ENCODE peak calls at places on chromosomes 11 and 22, in ten cellular contexts. One of them, this sample, is unnamed. For H3K4me1, the result is how much of the 10 kb centered on the place peaks cover.

GRCh38 chr11:119258180-119258579 is 52.0 kb downstream of the CBL start:
- DNase-seq in HepG2: no peak
- DNase-seq in GM23338: peak
- DNase-seq in GM23248: no peak
- DNase-seq in mammary epithelial cell: no peak
- DNase-seq in H9: no peak
- DNase-seq in Panc1: no peak
- DNase-seq in mesenchymal stem cell: no peak
- DNase-seq in A549: no peak
- DNase-seq in small intestine: no peak
- DNase-seq in this sample: no peak

GRCh38 chr11:116360542-116360941 is 412.2 kb downstream of the BUD13 start:
- DNase-seq in HepG2: no peak
- DNase-seq in GM23338: no peak
- DNase-seq in GM23248: no peak
- DNase-seq in mammary epithelial cell: no peak
- DNase-seq in H9: no peak
- DNase-seq in Panc1: no peak
- DNase-seq in mesenchymal stem cell: no peak
- DNase-seq in A549: no peak
- DNase-seq in small intestine: no peak
- DNase-seq in this sample: no peak

GRCh38 chr11:28697920-28698827 is 590.0 kb downstream of the METTL15 start:
- DNase-seq in HepG2: peak
- DNase-seq in GM23338: peak
- DNase-seq in GM23248: peak
- DNase-seq in mammary epithelial cell: peak
- DNase-seq in H9: peak
- DNase-seq in Panc1: no peak
- DNase-seq in mesenchymal stem cell: peak
- DNase-seq in A549: peak
- DNase-seq in small intestine: peak
- DNase-seq in this sample: no peak

GRCh38 chr11:69311767-69312385 is 17.9 kb downstream of the MYEOV start:
- DNase-seq in HepG2: no peak
- DNase-seq in GM23338: no peak
- DNase-seq in GM23248: no peak
- DNase-seq in mammary epithelial cell: no peak
- DNase-seq in H9: no peak
- DNase-seq in Panc1: no peak
- DNase-seq in mesenchymal stem cell: peak
- DNase-seq in A549: no peak
- DNase-seq in small intestine: peak
- DNase-seq in this sample: no peak

GRCh38 chr22:26848244-26848920 is 191.0 kb downstream of the MIAT start:
- DNase-seq in HepG2: no peak
- DNase-seq in GM23338: no peak
- DNase-seq in GM23248: no peak
- DNase-seq in mammary epithelial cell: no peak
- DNase-seq in H9: no peak
- DNase-seq in Panc1: no peak
- DNase-seq in mesenchymal stem cell: peak
- DNase-seq in A549: no peak
- DNase-seq in small intestine: no peak
- DNase-seq in this sample: no peak

GRCh38 chr11:8810331-8811301 is 100.4 kb upstream of the AKIP1 start:
- DNase-seq in HepG2: peak
- DNase-seq in GM23338: peak
- DNase-seq in GM23248: peak
- DNase-seq in mammary epithelial cell: peak
- DNase-seq in H9: peak
- DNase-seq in Panc1: no peak
- DNase-seq in mesenchymal stem cell: peak
- DNase-seq in A549: no peak
- DNase-seq in small intestine: peak
- DNase-seq in this sample: peak

GRCh38 chr11:120139316-120140069 is 1.6 kb upstream of the TRIM29 start:
- DNase-seq in HepG2: no peak
- DNase-seq in GM23338: no peak
- DNase-seq in GM23248: no peak
- DNase-seq in mammary epithelial cell: no peak
- DNase-seq in H9: peak
- DNase-seq in Panc1: no peak
- DNase-seq in mesenchymal stem cell: no peak
- DNase-seq in A549: no peak
- DNase-seq in small intestine: no peak
- DNase-seq in this sample: no peak

GRCh38 chr22:36613958-36614357 is 85.0 kb upstream of the EIF3D start:
- DNase-seq in HepG2: peak
- DNase-seq in GM23338: peak
- DNase-seq in GM23248: no peak
- DNase-seq in mammary epithelial cell: no peak
- DNase-seq in H9: no peak
- DNase-seq in Panc1: no peak
- DNase-seq in mesenchymal stem cell: no peak
- DNase-seq in A549: peak
- DNase-seq in small intestine: no peak
- DNase-seq in this sample: no peak

GRCh38 chr11:124970925-124971324 is 16.9 kb downstream of the CCDC15 start:
- DNase-seq in HepG2: peak
- DNase-seq in GM23338: peak
- DNase-seq in GM23248: peak
- DNase-seq in mammary epithelial cell: peak
- DNase-seq in H9: peak
- DNase-seq in Panc1: no peak
- DNase-seq in mesenchymal stem cell: peak
- DNase-seq in A549: peak
- DNase-seq in small intestine: peak
- DNase-seq in this sample: no peak

GRCh38 chr11:11592146-11592684 is 29.6 kb downstream of the GALNT18 start:
- DNase-seq in HepG2: no peak
- DNase-seq in GM23338: no peak
- DNase-seq in GM23248: no peak
- DNase-seq in mammary epithelial cell: no peak
- DNase-seq in H9: no peak
- DNase-seq in Panc1: no peak
- DNase-seq in mesenchymal stem cell: no peak
- DNase-seq in A549: no peak
- DNase-seq in small intestine: no peak
- DNase-seq in this sample: no peak

GRCh38 chr11:3994030-3994640 is 100.5 kb upstream of the RRM1 start:
- DNase-seq in HepG2: peak
- DNase-seq in GM23338: no peak
- DNase-seq in GM23248: peak
- DNase-seq in mammary epithelial cell: peak
- DNase-seq in H9: no peak
- DNase-seq in Panc1: no peak
- DNase-seq in mesenchymal stem cell: peak
- DNase-seq in A549: peak
- DNase-seq in small intestine: no peak
- DNase-seq in this sample: no peak

GRCh38 chr11:13955971-13956421 is 6.5 kb upstream of the SPON1 start:
- DNase-seq in HepG2: peak
- DNase-seq in GM23338: peak
- DNase-seq in GM23248: peak
- DNase-seq in mammary epithelial cell: no peak
- DNase-seq in H9: peak
- DNase-seq in Panc1: no peak
- DNase-seq in mesenchymal stem cell: peak
- DNase-seq in A549: peak
- DNase-seq in small intestine: peak
- DNase-seq in this sample: peak

GRCh38 chr22:44676441-44677298 is 25.3 kb upstream of the PRR5 start:
- DNase-seq in HepG2: peak
- DNase-seq in GM23338: peak
- DNase-seq in GM23248: peak
- DNase-seq in mammary epithelial cell: no peak
- DNase-seq in H9: no peak
- DNase-seq in Panc1: no peak
- DNase-seq in mesenchymal stem cell: peak
- DNase-seq in A549: peak
- DNase-seq in small intestine: peak
- DNase-seq in this sample: no peak

DNA sequence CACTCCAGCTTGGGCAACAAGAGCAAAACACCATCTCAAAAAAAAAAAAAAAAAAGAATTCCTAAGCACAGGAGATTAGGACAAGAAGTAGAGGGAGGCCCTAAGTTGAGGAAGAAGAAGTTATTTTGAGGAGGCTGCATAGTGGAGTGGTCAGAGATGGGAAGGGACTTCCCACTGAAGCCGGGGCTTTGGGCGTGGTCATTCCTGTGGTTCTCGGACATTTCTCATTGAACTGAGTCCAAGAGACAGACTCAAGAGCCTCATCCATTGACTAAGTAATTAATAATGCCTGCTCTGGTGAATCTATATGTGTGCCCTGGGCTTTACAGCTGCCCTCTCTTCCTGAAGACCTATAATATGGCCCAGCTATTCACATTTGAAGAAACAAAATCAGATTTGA is 53.2 kb upstream of the FTH1 start:
- DNase-seq in HepG2: no peak
- DNase-seq in GM23338: no peak
- DNase-seq in GM23248: peak
- DNase-seq in mammary epithelial cell: peak
- DNase-seq in H9: no peak
- DNase-seq in Panc1: no peak
- DNase-seq in mesenchymal stem cell: no peak
- DNase-seq in A549: no peak
- DNase-seq in small intestine: no peak
- DNase-seq in this sample: no peak
- H3K4me1 ChIP-seq in HepG2: half or more
- H3K4me1 ChIP-seq in GM23338: under half
- H3K4me1 ChIP-seq in GM23248: under half
- H3K4me1 ChIP-seq in mammary epithelial cell: under half
- H3K4me1 ChIP-seq in H9: under half
- H3K4me1 ChIP-seq in Panc1: under half
- H3K4me1 ChIP-seq in mesenchymal stem cell: under half
- H3K4me1 ChIP-seq in A549: under half
- H3K4me1 ChIP-seq in small intestine: under half
- H3K4me1 ChIP-seq in this sample: under half

DNA sequence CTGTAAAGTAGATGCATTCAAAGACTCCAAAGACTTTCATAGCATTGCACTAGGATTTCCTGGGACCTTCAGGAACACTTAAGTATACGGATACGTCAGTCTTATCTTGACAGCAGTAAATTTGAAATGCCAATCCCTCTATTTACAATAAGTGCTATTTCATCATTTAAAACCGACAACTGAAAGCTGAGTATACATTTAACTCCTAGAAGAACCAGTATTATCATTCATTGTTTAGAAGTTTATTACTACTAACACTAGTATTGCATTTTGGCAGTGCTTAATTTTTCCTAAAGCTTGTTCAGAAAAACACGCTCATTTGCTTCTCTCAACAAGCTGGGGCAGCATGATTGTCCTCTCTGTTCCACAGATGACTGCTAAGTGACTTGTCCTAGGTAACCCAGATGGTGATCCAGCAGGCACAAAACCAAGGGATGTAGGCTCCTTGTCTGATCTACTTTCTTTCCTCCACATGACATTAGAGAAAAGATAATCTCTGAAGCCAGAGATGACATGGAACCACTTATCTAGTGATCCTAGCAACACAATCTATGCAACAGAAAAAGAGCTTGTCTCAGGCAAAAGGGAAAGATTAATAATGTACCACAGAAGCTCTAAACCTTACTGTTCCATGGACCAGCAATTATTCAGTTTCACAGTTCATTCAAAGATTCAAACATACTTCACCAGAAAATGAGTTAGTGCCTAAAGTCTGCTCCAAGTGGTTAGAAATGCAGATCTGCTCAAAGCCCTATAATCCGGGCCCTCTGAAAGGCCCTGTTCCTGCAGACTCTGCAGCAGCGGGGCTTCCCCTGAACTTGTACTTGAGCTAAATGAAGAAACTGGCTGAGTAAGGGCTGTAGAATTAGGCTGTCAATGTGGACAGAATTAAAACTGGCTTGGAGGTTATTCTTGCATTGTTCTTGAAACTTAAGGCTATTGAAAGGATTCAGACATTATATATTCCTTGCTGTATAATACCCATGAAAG is 5.2 kb downstream of the MAML2 start:
- DNase-seq in HepG2: no peak
- DNase-seq in GM23338: no peak
- DNase-seq in GM23248: peak
- DNase-seq in mammary epithelial cell: no peak
- DNase-seq in H9: no peak
- DNase-seq in Panc1: no peak
- DNase-seq in mesenchymal stem cell: peak
- DNase-seq in A549: no peak
- DNase-seq in small intestine: peak
- DNase-seq in this sample: no peak
- H3K4me1 ChIP-seq in HepG2: half or more
- H3K4me1 ChIP-seq in GM23338: half or more
- H3K4me1 ChIP-seq in GM23248: half or more
- H3K4me1 ChIP-seq in mammary epithelial cell: under half
- H3K4me1 ChIP-seq in H9: under half
- H3K4me1 ChIP-seq in Panc1: under half
- H3K4me1 ChIP-seq in mesenchymal stem cell: under half
- H3K4me1 ChIP-seq in A549: under half
- H3K4me1 ChIP-seq in small intestine: under half
- H3K4me1 ChIP-seq in this sample: under half

DNA sequence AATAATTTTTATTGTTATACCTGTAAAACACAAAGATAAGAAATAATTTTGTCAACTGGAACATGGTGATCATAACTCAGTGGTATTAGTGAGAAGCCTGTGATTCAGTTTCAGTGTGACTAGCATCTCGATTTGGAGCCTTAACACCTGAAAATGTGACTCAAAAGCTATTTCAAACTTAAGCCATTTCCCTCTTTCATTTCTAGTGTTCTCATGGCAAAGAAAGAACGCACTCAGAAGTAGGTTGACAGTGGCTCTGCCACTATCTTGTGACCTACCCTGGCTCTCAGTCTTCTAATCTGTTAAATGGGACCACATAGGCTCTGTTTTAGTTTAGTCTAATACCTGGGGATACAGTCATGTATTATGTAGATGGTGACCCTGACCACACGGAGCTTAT is 62.7 kb downstream of the ISX start:
- DNase-seq in HepG2: no peak
- DNase-seq in GM23338: no peak
- DNase-seq in GM23248: no peak
- DNase-seq in mammary epithelial cell: no peak
- DNase-seq in H9: no peak
- DNase-seq in Panc1: no peak
- DNase-seq in mesenchymal stem cell: no peak
- DNase-seq in A549: no peak
- DNase-seq in small intestine: no peak
- DNase-seq in this sample: no peak
- H3K4me1 ChIP-seq in HepG2: under half
- H3K4me1 ChIP-seq in GM23338: under half
- H3K4me1 ChIP-seq in GM23248: under half
- H3K4me1 ChIP-seq in mammary epithelial cell: under half
- H3K4me1 ChIP-seq in H9: under half
- H3K4me1 ChIP-seq in Panc1: under half
- H3K4me1 ChIP-seq in mesenchymal stem cell: under half
- H3K4me1 ChIP-seq in A549: under half
- H3K4me1 ChIP-seq in small intestine: under half
- H3K4me1 ChIP-seq in this sample: under half

DNA sequence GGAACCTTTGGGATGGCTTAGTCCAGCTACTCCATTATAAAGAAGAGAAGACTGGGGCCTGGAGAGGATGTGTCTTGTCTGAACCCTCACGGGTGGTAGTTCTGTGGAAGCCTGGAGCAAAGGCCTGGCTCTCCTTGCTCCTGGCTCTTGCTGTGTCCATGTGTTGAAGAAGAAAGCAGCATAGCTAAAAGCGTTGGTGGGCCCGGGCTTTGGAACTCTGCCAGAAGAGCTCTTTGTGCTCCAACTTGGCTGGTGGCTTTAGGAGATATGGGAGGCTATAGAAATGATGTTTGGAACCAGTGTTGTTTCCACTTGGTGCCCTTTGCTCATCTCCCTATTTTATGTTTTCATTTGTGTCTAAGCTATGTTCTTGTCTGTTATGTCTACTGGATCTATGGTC is 131.1 kb downstream of the DBX1 start:
- DNase-seq in HepG2: no peak
- DNase-seq in GM23338: no peak
- DNase-seq in GM23248: no peak
- DNase-seq in mammary epithelial cell: no peak
- DNase-seq in H9: no peak
- DNase-seq in Panc1: no peak
- DNase-seq in mesenchymal stem cell: no peak
- DNase-seq in A549: no peak
- DNase-seq in small intestine: no peak
- DNase-seq in this sample: no peak
- H3K4me1 ChIP-seq in HepG2: half or more
- H3K4me1 ChIP-seq in GM23338: half or more
- H3K4me1 ChIP-seq in GM23248: under half
- H3K4me1 ChIP-seq in mammary epithelial cell: half or more
- H3K4me1 ChIP-seq in H9: half or more
- H3K4me1 ChIP-seq in Panc1: under half
- H3K4me1 ChIP-seq in mesenchymal stem cell: under half
- H3K4me1 ChIP-seq in A549: half or more
- H3K4me1 ChIP-seq in small intestine: under half
- H3K4me1 ChIP-seq in this sample: under half